ENCODE peak calls at places on chromosome 21, in four cellular contexts. C is RPMI7951, T is mammary epithelial cell, S is H54. Y is an unnamed sample.

GRCh38 chr21:42193131-42193671 is 25.7 kb upstream of the ABCG1 start:
- DNase-seq in T (peak), S (no peak), C (no peak), Y (no peak)

GRCh38 chr21:36150192-36150711 is 6.4 kb upstream of the DOP1B start:
- DNase-seq in T (no peak), C (peak), S (no peak), Y (peak)

GRCh38 chr21:39633770-39634181 is 21.0 kb downstream of the B3GALT5 start:
- DNase-seq in S (peak), T (peak), C (peak), Y (peak)

GRCh38 chr21:36059823-36060158 is 535 bp downstream of the SETD4 start:
- DNase-seq in T (no peak), S (peak), C (no peak), Y (peak)

GRCh38 chr21:32496536-32496935 is 84.0 kb downstream of the EVA1C start:
- DNase-seq in T (no peak), S (no peak), C (no peak), Y (no peak)

GRCh38 chr21:45045481-45045880 is 28.9 kb upstream of the ADARB1 start:
- DNase-seq in T (no peak), S (no peak), C (no peak), Y (no peak)

GRCh38 chr21:46472246-46472645 is 13.6 kb downstream of the DIP2A start:
- DNase-seq in C (no peak), S (no peak), T (no peak), Y (no peak)

GRCh38 chr21:31180256-31181088 is 142.2 kb upstream of the KRTAP19-8 start:
- DNase-seq in T (peak), S (peak), C (peak), Y (peak)

GRCh38 chr21:16573581-16573980 is 843.8 kb downstream of the USP25 start:
- DNase-seq in T (no peak), C (no peak), S (no peak), Y (peak)

GRCh38 chr21:30044447-30045064 is 104.8 kb upstream of the GRIK1 start:
- DNase-seq in T (peak), S (no peak), C (peak), Y (peak)

GRCh38 chr21:38221594-38221993 is 35.2 kb upstream of the KCNJ15 start:
- DNase-seq in C (no peak), S (no peak), T (peak), Y (no peak)

GRCh38 chr21:16974060-16974459 is 538.8 kb upstream of the CXADR start:
- DNase-seq in S (no peak), T (no peak), C (no peak), Y (no peak)

GRCh38 chr21:37367758-37368535 is 1.4 kb downstream of the DYRK1A start:
- DNase-seq in T (peak), C (peak), S (no peak), Y (peak)

GRCh38 chr21:27787046-27787445 is 820.2 kb upstream of the ADAMTS5 start:
- DNase-seq in S (no peak), T (peak), C (no peak), Y (no peak)

GRCh38 chr21:26844258-26845065 is 747 bp downstream of the ADAMTS1 start:
- DNase-seq in T (peak), C (peak), S (no peak), Y (peak)

GRCh38 chr21:25561668-25562641 is 45.3 kb downstream of the MRPL39 start:
- DNase-seq in C (peak), T (no peak), S (peak), Y (peak)

GRCh38 chr21:32994305-32994704 is 31.4 kb upstream of the OLIG2 start:
- DNase-seq in C (peak), T (no peak), S (no peak), Y (peak)

GRCh38 chr21:46434322-46434958 is 24.3 kb upstream of the DIP2A start:
- DNase-seq in T (no peak), C (no peak), S (no peak), Y (no peak)

GRCh38 chr21:45323487-45324380 is 36.0 kb upstream of the POFUT2 start:
- DNase-seq in C (peak), S (no peak), T (no peak), Y (no peak)

GRCh38 chr21:44914176-44914874 is 6.4 kb downstream of the ITGB2 start:
- DNase-seq in T (no peak), S (no peak), C (no peak), Y (no peak)

GRCh38 chr21:35578831-35579470 is 481.4 kb downstream of the SETD4 start:
- DNase-seq in S (no peak), T (peak), C (peak), Y (no peak)

GRCh38 chr21:26124421-26124833 is 46.1 kb downstream of the APP start:
- DNase-seq in C (no peak), T (peak), S (no peak), Y (no peak)

GRCh38 chr21:38903578-38904193 is 98.0 kb downstream of the ETS2 start:
- DNase-seq in C (no peak), T (peak), S (no peak), Y (no peak)

GRCh38 chr21:25558123-25558522 is 49.2 kb downstream of the MRPL39 start:
- DNase-seq in C (peak), T (no peak), S (no peak), Y (no peak)

GRCh38 chr21:34850166-34850695 is 181.4 kb downstream of the CLIC6 start:
- DNase-seq in T (no peak), C (no peak), S (no peak), Y (no peak)

GRCh38 chr21:38042246-38042645 is 126.0 kb upstream of the KCNJ6 start:
- DNase-seq in C (no peak), S (no peak), T (peak), Y (no peak)

GRCh38 chr21:37006521-37007291 is at the start of gene RIPPLY3:
- DNase-seq in C (no peak), T (peak), S (no peak), Y (peak)

GRCh38 chr21:15134711-15135110 is 69.9 kb upstream of the NRIP1 start:
- DNase-seq in S (no peak), T (peak), C (no peak), Y (no peak)

GRCh38 chr21:18164933-18165332 is 79.7 kb upstream of the CHODL start:
- DNase-seq in S (no peak), T (no peak), C (no peak), Y (no peak)

GRCh38 chr21:43318841-43319781 is 107.8 kb downstream of the SIK1 start:
- DNase-seq in S (peak), C (peak), T (peak), Y (peak)

GRCh38 chr21:36125513-36126121 is 9.3 kb upstream of the CBR3 start:
- DNase-seq in T (peak), C (peak), S (no peak), Y (peak)

GRCh38 chr21:31530918-31531705 is 128.4 kb upstream of the SOD1 start:
- DNase-seq in C (no peak), S (no peak), T (no peak), Y (no peak)

GRCh38 chr21:43734830-43735229 is 15.9 kb downstream of the PDXK start:
- DNase-seq in T (no peak), C (no peak), S (no peak), Y (no peak)

GRCh38 chr21:20943476-20944085 is 54.6 kb upstream of the NCAM2 start:
- DNase-seq in C (no peak), T (no peak), S (no peak), Y (no peak)

GRCh38 chr21:43703068-43703880 is 15.7 kb upstream of the PDXK start:
- DNase-seq in T (no peak), S (no peak), C (peak), Y (peak)

GRCh38 chr21:41128981-41129380 is 39.0 kb upstream of the BACE2 start:
- DNase-seq in C (no peak), S (no peak), T (no peak), Y (no peak)